ENCODE peak calls at places on chromosomes 1 and 21, in seven cellular contexts. S is K562, G is HCT116, O is H1, H is GM12878, T is HepG2, U is SK-N-SH. Z is an unnamed sample.
A peak's percentile ranks its signal among the peaks of the same experiment; 100 is the strongest.

GRCh38 chr1:171142081-171142450 is 43.0 kb upstream of the FMO2 start:
- DNase-seq in T (peak; percentile 7), H (no peak), O (no peak), G (no peak), S (no peak), U (no peak), Z (no peak)

GRCh38 chr21:46122241-46122671 is 24.3 kb downstream of the COL6A2 start:
- DNase-seq in H (no peak), O (no peak), G (no peak), U (no peak), S (no peak), T (no peak), Z (no peak)

GRCh38 chr1:160675641-160676410 is 29.0 kb upstream of the SLAMF1 start:
- DNase-seq in O (peak; percentile 43), S (peak; percentile 67), T (peak; percentile 30), U (peak; percentile 29), H (peak; percentile 76), G (peak; percentile 57), Z (peak; percentile 63)

GRCh38 chr1:107195476-107195875 is 54.6 kb downstream of the NTNG1 start:
- DNase-seq in T (no peak), O (no peak), H (no peak), U (no peak), S (no peak), G (no peak), Z (no peak)

GRCh38 chr1:151132676-151133338 is 13.6 kb downstream of the SEMA6C start:
- DNase-seq in U (peak; percentile 37), O (no peak), T (no peak), H (no peak), G (no peak), S (no peak), Z (no peak)

GRCh38 chr1:78070758-78071157 is 25.0 kb downstream of the GIPC2 start:
- DNase-seq in T (no peak), U (no peak), O (no peak), H (no peak), S (no peak), G (no peak), Z (no peak)

GRCh38 chr1:107003972-107004371 is 52.5 kb upstream of the PRMT6 start:
- DNase-seq in T (no peak), G (no peak), U (no peak), S (no peak), H (no peak), O (no peak), Z (no peak)

GRCh38 chr21:46194374-46195334 is 10.4 kb upstream of the SPATC1L start:
- DNase-seq in T (no peak), G (no peak), H (no peak), U (peak; percentile 83), O (no peak), S (no peak), Z (no peak)

GRCh38 chr1:234315091-234315541 is 58.1 kb upstream of the COA6 start:
- DNase-seq in T (peak; percentile 9), U (no peak), H (no peak), O (no peak), G (no peak), S (no peak), Z (no peak)

GRCh38 chr1:8880068-8880676 is 1.7 kb upstream of the ENO1 start:
- DNase-seq in T (peak; percentile 76), O (no peak), G (no peak), H (no peak), S (peak; percentile 85), U (no peak), Z (peak; percentile 52)

GRCh38 chr1:86068126-86068805 is 88.3 kb downstream of the COL24A1 start:
- DNase-seq in O (no peak), G (no peak), T (no peak), U (no peak), H (no peak), S (no peak), Z (no peak)

GRCh38 chr1:17186216-17186894 is 18.6 kb upstream of the PADI1 start:
- DNase-seq in O (no peak), G (no peak), T (no peak), U (no peak), H (no peak), S (no peak), Z (no peak)

GRCh38 chr1:180311011-180311730 is 81.1 kb downstream of the LHX4 start:
- DNase-seq in T (no peak), U (no peak), H (no peak), S (no peak), G (peak; percentile 22), O (no peak), Z (peak; percentile 12)

GRCh38 chr1:23913212-23913880 is at the start of gene CNR2:
- DNase-seq in U (no peak), T (no peak), S (no peak), H (no peak), G (no peak), O (no peak), Z (peak; percentile 31)

GRCh38 chr1:57061369-57061768 is 95.6 kb upstream of the C8B start:
- DNase-seq in H (no peak), O (no peak), T (peak; percentile 76), G (no peak), U (no peak), S (no peak), Z (peak; percentile 19)

GRCh38 chr1:182985876-182986275 is 32.9 kb upstream of the SHCBP1L start:
- DNase-seq in G (no peak), U (no peak), S (no peak), T (no peak), O (no peak), H (no peak), Z (no peak)

GRCh38 chr1:206145771-206146290 is 28.6 kb upstream of the AVPR1B start:
- DNase-seq in O (no peak), H (no peak), S (no peak), U (no peak), G (no peak), T (no peak), Z (no peak)

GRCh38 chr1:119595606-119596005 is 52.5 kb downstream of the ZNF697 start:
- DNase-seq in O (no peak), H (no peak), S (no peak), U (no peak), G (no peak), T (no peak), Z (no peak)

GRCh38 chr1:206566976-206567375 is 45.3 kb downstream of the EIF2D start:
- DNase-seq in H (no peak), S (no peak), O (no peak), G (no peak), T (no peak), U (no peak), Z (no peak)

GRCh38 chr1:202642212-202642611 is 68.0 kb downstream of the SYT2 start:
- DNase-seq in U (no peak), O (no peak), G (no peak), H (no peak), S (no peak), T (no peak), Z (no peak)

DNA sequence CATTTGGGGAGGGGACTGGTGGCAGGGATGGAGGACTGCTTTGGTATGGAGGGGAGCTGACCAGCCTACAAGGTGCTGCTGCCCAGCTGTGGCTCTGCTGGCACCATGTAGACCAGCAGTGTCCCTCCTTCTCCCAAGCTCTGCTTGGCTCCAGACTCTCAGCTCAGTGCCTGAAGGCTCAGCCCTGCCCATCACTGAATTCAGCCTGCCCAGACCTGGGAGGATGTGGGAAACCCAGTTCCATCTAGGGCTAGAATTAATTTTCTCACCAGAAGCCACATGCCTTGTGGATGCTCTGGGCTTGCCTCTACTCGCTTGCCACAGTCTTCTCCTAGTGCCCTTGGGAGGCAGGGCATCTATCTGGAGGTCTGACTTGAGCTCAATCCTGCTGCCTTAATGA is 195.0 kb upstream of the EDN2 start:
- DNase-seq in H (no peak), O (no peak), U (no peak), G (no peak), T (no peak), S (no peak), Z (no peak)
- TF ChIP-seq JUND in H (no peak), O (no peak), U (no peak), G (no peak), T (no peak), S (no peak), Z (no peak)

DNA sequence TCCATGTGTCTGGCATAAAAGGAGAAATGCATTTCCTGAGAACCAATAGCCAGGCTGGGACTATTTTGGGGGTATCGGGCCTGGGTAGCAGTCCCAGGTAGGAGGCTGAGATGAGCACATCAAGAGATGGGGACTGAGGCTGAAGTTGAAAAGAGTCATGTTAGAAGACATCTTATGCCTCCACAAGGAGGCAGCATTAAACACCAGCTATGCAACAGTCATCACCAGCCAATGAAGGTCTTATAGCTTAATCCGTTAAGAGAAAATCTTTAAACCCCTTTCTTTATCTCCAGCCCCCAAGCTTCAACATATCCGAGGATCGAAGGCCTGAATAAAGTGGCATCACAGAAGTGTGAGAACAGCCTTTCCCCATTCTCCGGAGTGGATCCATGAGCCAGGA is 640.7 kb upstream of the PTBP2 start:
- DNase-seq in H (no peak), S (no peak), O (no peak), G (peak; percentile 8), U (no peak), T (no peak), Z (no peak)
- TF ChIP-seq JUND in H (no peak), S (no peak), O (no peak), G (no peak), U (no peak), T (no peak), Z (no peak)

GRCh38 chr21:30482130-30482529 is 2.0 kb upstream of the KRTAP19-1 start:
- DNase-seq in S (no peak), T (no peak), O (no peak), U (no peak), G (no peak), H (no peak), Z (no peak)

GRCh38 chr21:30480145-30480544 is at the start of gene KRTAP19-1:
- DNase-seq in S (no peak), G (no peak), O (no peak), T (no peak), H (no peak), U (no peak), Z (no peak)

GRCh38 chr21:30479259-30479658 is 908 bp downstream of the KRTAP19-1 start:
- DNase-seq in T (no peak), S (no peak), U (no peak), G (no peak), O (no peak), H (no peak), Z (no peak)

DNA sequence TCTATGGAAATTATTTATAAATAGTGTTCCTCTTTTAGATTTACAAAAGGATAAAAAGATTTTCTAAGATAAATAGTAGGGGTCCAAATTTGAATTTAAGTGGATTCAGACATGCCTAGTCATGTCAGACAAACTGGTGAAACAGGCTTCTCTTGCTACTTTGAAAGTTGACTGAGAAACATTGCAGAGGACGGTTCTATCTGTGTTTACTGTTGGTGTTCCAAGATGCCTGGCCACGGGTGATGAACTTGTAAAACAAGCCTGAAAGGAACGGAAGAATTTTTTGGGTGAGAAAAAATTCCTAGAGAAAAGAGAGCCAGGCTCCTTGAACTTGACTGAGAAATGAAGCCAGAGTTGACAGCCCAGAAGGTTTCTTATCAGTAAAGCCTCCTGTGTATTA is 2.2 kb downstream of the KRTAP19-1 start:
- DNase-seq in U (no peak), S (no peak), H (no peak), O (no peak), T (no peak), G (no peak), Z (no peak)
- TF ChIP-seq JUND in U (no peak), S (no peak), H (no peak), O (no peak), T (no peak), G (no peak), Z (no peak)

DNA sequence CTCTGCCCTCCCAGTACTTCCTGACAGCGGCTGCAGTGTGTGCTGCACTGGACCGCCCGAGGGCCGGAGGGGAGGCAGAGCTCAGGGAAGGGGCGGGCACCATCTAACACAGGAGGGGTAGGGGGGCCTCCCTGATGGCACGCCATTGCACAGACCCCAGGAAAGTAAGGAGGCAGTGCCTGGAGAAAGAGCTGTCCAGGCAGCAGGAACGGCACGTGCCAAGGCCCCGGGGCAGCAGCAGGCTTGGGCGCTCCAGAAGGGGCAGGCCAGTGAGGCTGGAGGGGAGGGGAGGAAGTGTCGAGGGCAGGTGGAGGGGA is 110.7 kb downstream of the CRYAA start:
- DNase-seq in H (no peak), G (no peak), T (no peak), O (no peak), U (no peak), S (no peak), Z (no peak)
- TF ChIP-seq JUND in H (no peak), G (no peak), T (no peak), O (no peak), U (no peak), S (no peak), Z (no peak)

Z was measured in T47D.